ENCODE peak calls at places on chromosome 12, in ten cellular contexts. One of them, this sample, is unnamed.

GRCh38 chr12:109497675-109498074 is 20.2 kb downstream of the UBE3B start:
- DNase-seq in lung microvascular endothelial cell: peak; percentile 40
- DNase-seq in amniotic stem cell: no peak
- DNase-seq in activated CD8-positive, alpha-beta memory T cell treated with anti-CD3 and anti-CD28 coated beads, Interleukin-2, amount 50 U/mL, for 48 hours: no peak
- DNase-seq in NCI-H510A: no peak
- DNase-seq in AG08395: no peak
- DNase-seq in stimulated activated CD4-positive, alpha-beta T cell treated with anti-CD3 and anti-CD28 coated beads, Interleukin-15, amount 100 ng/mL, for 48 hours: no peak
- DNase-seq in non-pigmented ciliary epithelial cell: peak; percentile 60
- DNase-seq in fibroblast of mammary gland: peak; percentile 40
- DNase-seq in RPMI7951: no peak
- DNase-seq in this sample: no peak

GRCh38 chr12:1186298-1186697 is 195.3 kb downstream of the ERC1 start:
- DNase-seq in stimulated activated CD4-positive, alpha-beta T cell treated with anti-CD3 and anti-CD28 coated beads, Interleukin-15, amount 100 ng/mL, for 48 hours: no peak
- DNase-seq in non-pigmented ciliary epithelial cell: no peak
- DNase-seq in fibroblast of mammary gland: no peak
- DNase-seq in activated CD8-positive, alpha-beta memory T cell treated with anti-CD3 and anti-CD28 coated beads, Interleukin-2, amount 50 U/mL, for 48 hours: no peak
- DNase-seq in NCI-H510A: no peak
- DNase-seq in amniotic stem cell: no peak
- DNase-seq in lung microvascular endothelial cell: no peak
- DNase-seq in AG08395: no peak
- DNase-seq in RPMI7951: no peak
- DNase-seq in this sample: no peak

GRCh38 chr12:10235761-10236631 is 23.3 kb downstream of the GABARAPL1 start:
- DNase-seq in NCI-H510A: no peak
- DNase-seq in lung microvascular endothelial cell: peak; percentile 67
- DNase-seq in activated CD8-positive, alpha-beta memory T cell treated with anti-CD3 and anti-CD28 coated beads, Interleukin-2, amount 50 U/mL, for 48 hours: peak; percentile 70
- DNase-seq in stimulated activated CD4-positive, alpha-beta T cell treated with anti-CD3 and anti-CD28 coated beads, Interleukin-15, amount 100 ng/mL, for 48 hours: no peak
- DNase-seq in AG08395: peak; percentile 66
- DNase-seq in RPMI7951: peak; percentile 29
- DNase-seq in fibroblast of mammary gland: peak; percentile 39
- DNase-seq in amniotic stem cell: no peak
- DNase-seq in non-pigmented ciliary epithelial cell: no peak
- DNase-seq in this sample: peak; percentile 61

GRCh38 chr12:104909761-104910160 is 48.3 kb downstream of the SLC41A2 start:
- DNase-seq in amniotic stem cell: no peak
- DNase-seq in AG08395: no peak
- DNase-seq in fibroblast of mammary gland: peak; percentile 73
- DNase-seq in stimulated activated CD4-positive, alpha-beta T cell treated with anti-CD3 and anti-CD28 coated beads, Interleukin-15, amount 100 ng/mL, for 48 hours: no peak
- DNase-seq in NCI-H510A: no peak
- DNase-seq in non-pigmented ciliary epithelial cell: no peak
- DNase-seq in lung microvascular endothelial cell: no peak
- DNase-seq in activated CD8-positive, alpha-beta memory T cell treated with anti-CD3 and anti-CD28 coated beads, Interleukin-2, amount 50 U/mL, for 48 hours: no peak
- DNase-seq in RPMI7951: no peak
- DNase-seq in this sample: peak; percentile 57

GRCh38 chr12:114476159-114476558 is 70.2 kb upstream of the TBX5 start:
- DNase-seq in fibroblast of mammary gland: peak; percentile 62
- DNase-seq in amniotic stem cell: no peak
- DNase-seq in lung microvascular endothelial cell: peak; percentile 23
- DNase-seq in NCI-H510A: peak; percentile 30
- DNase-seq in AG08395: peak; percentile 54
- DNase-seq in non-pigmented ciliary epithelial cell: no peak
- DNase-seq in stimulated activated CD4-positive, alpha-beta T cell treated with anti-CD3 and anti-CD28 coated beads, Interleukin-15, amount 100 ng/mL, for 48 hours: no peak
- DNase-seq in RPMI7951: peak; percentile 29
- DNase-seq in activated CD8-positive, alpha-beta memory T cell treated with anti-CD3 and anti-CD28 coated beads, Interleukin-2, amount 50 U/mL, for 48 hours: no peak
- DNase-seq in this sample: peak; percentile 81

GRCh38 chr12:55548756-55549155 is 646 bp upstream of the OR6C4 start:
- DNase-seq in amniotic stem cell: no peak
- DNase-seq in lung microvascular endothelial cell: no peak
- DNase-seq in stimulated activated CD4-positive, alpha-beta T cell treated with anti-CD3 and anti-CD28 coated beads, Interleukin-15, amount 100 ng/mL, for 48 hours: no peak
- DNase-seq in non-pigmented ciliary epithelial cell: no peak
- DNase-seq in fibroblast of mammary gland: no peak
- DNase-seq in RPMI7951: no peak
- DNase-seq in AG08395: no peak
- DNase-seq in NCI-H510A: no peak
- DNase-seq in activated CD8-positive, alpha-beta memory T cell treated with anti-CD3 and anti-CD28 coated beads, Interleukin-2, amount 50 U/mL, for 48 hours: no peak
- DNase-seq in this sample: no peak

GRCh38 chr12:65962921-65963883 is 138.9 kb downstream of the HMGA2 start:
- DNase-seq in activated CD8-positive, alpha-beta memory T cell treated with anti-CD3 and anti-CD28 coated beads, Interleukin-2, amount 50 U/mL, for 48 hours: peak; percentile 54
- DNase-seq in AG08395: no peak
- DNase-seq in amniotic stem cell: no peak
- DNase-seq in NCI-H510A: no peak
- DNase-seq in lung microvascular endothelial cell: peak; percentile 54
- DNase-seq in RPMI7951: peak; percentile 30
- DNase-seq in stimulated activated CD4-positive, alpha-beta T cell treated with anti-CD3 and anti-CD28 coated beads, Interleukin-15, amount 100 ng/mL, for 48 hours: no peak
- DNase-seq in non-pigmented ciliary epithelial cell: no peak
- DNase-seq in fibroblast of mammary gland: no peak
- DNase-seq in this sample: no peak

GRCh38 chr12:89212339-89212771 is 139.9 kb downstream of the DUSP6 start:
- DNase-seq in lung microvascular endothelial cell: peak; percentile 93
- DNase-seq in non-pigmented ciliary epithelial cell: no peak
- DNase-seq in AG08395: no peak
- DNase-seq in activated CD8-positive, alpha-beta memory T cell treated with anti-CD3 and anti-CD28 coated beads, Interleukin-2, amount 50 U/mL, for 48 hours: no peak
- DNase-seq in fibroblast of mammary gland: peak; percentile 31
- DNase-seq in stimulated activated CD4-positive, alpha-beta T cell treated with anti-CD3 and anti-CD28 coated beads, Interleukin-15, amount 100 ng/mL, for 48 hours: no peak
- DNase-seq in RPMI7951: no peak
- DNase-seq in NCI-H510A: no peak
- DNase-seq in amniotic stem cell: no peak
- DNase-seq in this sample: no peak

GRCh38 chr12:124921200-124922008 is 7.0 kb upstream of the UBC start:
- DNase-seq in activated CD8-positive, alpha-beta memory T cell treated with anti-CD3 and anti-CD28 coated beads, Interleukin-2, amount 50 U/mL, for 48 hours: peak; percentile 89
- DNase-seq in non-pigmented ciliary epithelial cell: no peak
- DNase-seq in AG08395: peak; percentile 30
- DNase-seq in lung microvascular endothelial cell: peak; percentile 76
- DNase-seq in NCI-H510A: no peak
- DNase-seq in amniotic stem cell: no peak
- DNase-seq in fibroblast of mammary gland: peak; percentile 68
- DNase-seq in RPMI7951: peak; percentile 95
- DNase-seq in stimulated activated CD4-positive, alpha-beta T cell treated with anti-CD3 and anti-CD28 coated beads, Interleukin-15, amount 100 ng/mL, for 48 hours: peak; percentile 80
- DNase-seq in this sample: peak; percentile 63

GRCh38 chr12:69686731-69687130 is 12.4 kb downstream of the BEST3 start:
- DNase-seq in NCI-H510A: no peak
- DNase-seq in non-pigmented ciliary epithelial cell: no peak
- DNase-seq in amniotic stem cell: no peak
- DNase-seq in RPMI7951: no peak
- DNase-seq in fibroblast of mammary gland: no peak
- DNase-seq in activated CD8-positive, alpha-beta memory T cell treated with anti-CD3 and anti-CD28 coated beads, Interleukin-2, amount 50 U/mL, for 48 hours: no peak
- DNase-seq in AG08395: no peak
- DNase-seq in stimulated activated CD4-positive, alpha-beta T cell treated with anti-CD3 and anti-CD28 coated beads, Interleukin-15, amount 100 ng/mL, for 48 hours: no peak
- DNase-seq in lung microvascular endothelial cell: no peak
- DNase-seq in this sample: no peak

GRCh38 chr12:109278912-109279311 is 30.2 kb downstream of the FOXN4 start:
- DNase-seq in fibroblast of mammary gland: no peak
- DNase-seq in activated CD8-positive, alpha-beta memory T cell treated with anti-CD3 and anti-CD28 coated beads, Interleukin-2, amount 50 U/mL, for 48 hours: no peak
- DNase-seq in RPMI7951: no peak
- DNase-seq in amniotic stem cell: no peak
- DNase-seq in NCI-H510A: no peak
- DNase-seq in AG08395: no peak
- DNase-seq in stimulated activated CD4-positive, alpha-beta T cell treated with anti-CD3 and anti-CD28 coated beads, Interleukin-15, amount 100 ng/mL, for 48 hours: no peak
- DNase-seq in non-pigmented ciliary epithelial cell: no peak
- DNase-seq in lung microvascular endothelial cell: no peak
- DNase-seq in this sample: no peak

GRCh38 chr12:64943686-64944085 is 119.2 kb downstream of the TBC1D30 start:
- DNase-seq in AG08395: peak; percentile 63
- DNase-seq in lung microvascular endothelial cell: no peak
- DNase-seq in activated CD8-positive, alpha-beta memory T cell treated with anti-CD3 and anti-CD28 coated beads, Interleukin-2, amount 50 U/mL, for 48 hours: no peak
- DNase-seq in stimulated activated CD4-positive, alpha-beta T cell treated with anti-CD3 and anti-CD28 coated beads, Interleukin-15, amount 100 ng/mL, for 48 hours: no peak
- DNase-seq in amniotic stem cell: no peak
- DNase-seq in fibroblast of mammary gland: peak; percentile 95
- DNase-seq in RPMI7951: peak; percentile 64
- DNase-seq in non-pigmented ciliary epithelial cell: peak; percentile 46
- DNase-seq in NCI-H510A: no peak
- DNase-seq in this sample: no peak

GRCh38 chr12:93767524-93767863 is 90.3 kb downstream of the CRADD start:
- DNase-seq in lung microvascular endothelial cell: peak; percentile 18
- DNase-seq in fibroblast of mammary gland: no peak
- DNase-seq in NCI-H510A: no peak
- DNase-seq in AG08395: no peak
- DNase-seq in non-pigmented ciliary epithelial cell: no peak
- DNase-seq in RPMI7951: no peak
- DNase-seq in activated CD8-positive, alpha-beta memory T cell treated with anti-CD3 and anti-CD28 coated beads, Interleukin-2, amount 50 U/mL, for 48 hours: no peak
- DNase-seq in stimulated activated CD4-positive, alpha-beta T cell treated with anti-CD3 and anti-CD28 coated beads, Interleukin-15, amount 100 ng/mL, for 48 hours: no peak
- DNase-seq in amniotic stem cell: no peak
- DNase-seq in this sample: no peak

GRCh38 chr12:102871014-102871413 is 46.0 kb downstream of the PAH start:
- DNase-seq in RPMI7951: no peak
- DNase-seq in lung microvascular endothelial cell: no peak
- DNase-seq in AG08395: no peak
- DNase-seq in activated CD8-positive, alpha-beta memory T cell treated with anti-CD3 and anti-CD28 coated beads, Interleukin-2, amount 50 U/mL, for 48 hours: no peak
- DNase-seq in fibroblast of mammary gland: no peak
- DNase-seq in NCI-H510A: no peak
- DNase-seq in non-pigmented ciliary epithelial cell: no peak
- DNase-seq in amniotic stem cell: no peak
- DNase-seq in stimulated activated CD4-positive, alpha-beta T cell treated with anti-CD3 and anti-CD28 coated beads, Interleukin-15, amount 100 ng/mL, for 48 hours: no peak
- DNase-seq in this sample: no peak

GRCh38 chr12:11580125-11580751 is 69.2 kb upstream of the ETV6 start:
- DNase-seq in AG08395: peak; percentile 78
- DNase-seq in fibroblast of mammary gland: peak; percentile 74
- DNase-seq in amniotic stem cell: peak; percentile 83
- DNase-seq in NCI-H510A: no peak
- DNase-seq in non-pigmented ciliary epithelial cell: peak; percentile 51
- DNase-seq in activated CD8-positive, alpha-beta memory T cell treated with anti-CD3 and anti-CD28 coated beads, Interleukin-2, amount 50 U/mL, for 48 hours: no peak
- DNase-seq in stimulated activated CD4-positive, alpha-beta T cell treated with anti-CD3 and anti-CD28 coated beads, Interleukin-15, amount 100 ng/mL, for 48 hours: no peak
- DNase-seq in RPMI7951: peak; percentile 98
- DNase-seq in lung microvascular endothelial cell: peak; percentile 23
- DNase-seq in this sample: peak; percentile 94

GRCh38 chr12:127729381-127729780 is 537.6 kb upstream of the TMEM132C start:
- DNase-seq in activated CD8-positive, alpha-beta memory T cell treated with anti-CD3 and anti-CD28 coated beads, Interleukin-2, amount 50 U/mL, for 48 hours: no peak
- DNase-seq in RPMI7951: peak; percentile 34
- DNase-seq in amniotic stem cell: no peak
- DNase-seq in stimulated activated CD4-positive, alpha-beta T cell treated with anti-CD3 and anti-CD28 coated beads, Interleukin-15, amount 100 ng/mL, for 48 hours: no peak
- DNase-seq in NCI-H510A: no peak
- DNase-seq in fibroblast of mammary gland: peak; percentile 8
- DNase-seq in lung microvascular endothelial cell: no peak
- DNase-seq in non-pigmented ciliary epithelial cell: peak; percentile 59
- DNase-seq in AG08395: peak; percentile 15
- DNase-seq in this sample: peak; percentile 13

GRCh38 chr12:120158351-120158750 is 36.2 kb downstream of the GCN1 start:
- DNase-seq in non-pigmented ciliary epithelial cell: no peak
- DNase-seq in fibroblast of mammary gland: no peak
- DNase-seq in stimulated activated CD4-positive, alpha-beta T cell treated with anti-CD3 and anti-CD28 coated beads, Interleukin-15, amount 100 ng/mL, for 48 hours: no peak
- DNase-seq in NCI-H510A: no peak
- DNase-seq in RPMI7951: no peak
- DNase-seq in lung microvascular endothelial cell: no peak
- DNase-seq in activated CD8-positive, alpha-beta memory T cell treated with anti-CD3 and anti-CD28 coated beads, Interleukin-2, amount 50 U/mL, for 48 hours: no peak
- DNase-seq in AG08395: no peak
- DNase-seq in amniotic stem cell: no peak
- DNase-seq in this sample: no peak

This sample was measured in GM23248.